ENCODE peak calls at places on chromosomes 13 and 19, in nine cellular contexts. F is thoracic aorta, W is stomach, A is heart right ventricle, S is aorta, V is heart left ventricle, E is endodermal cell, K is dorsolateral prefrontal cortex, M is bronchial epithelial cell. P is an unnamed sample.

GRCh38 chr13:31067416-31068118 is 94.1 kb downstream of the HSPH1 start:
- DNase-seq in F (no peak), W (no peak), A (no peak), S (no peak), V (no peak), E (no peak), K (no peak), M (peak; percentile 93), P (no peak)

GRCh38 chr13:80382576-80382975 is 41.6 kb upstream of the SPRY2 start:
- DNase-seq in F (no peak), W (no peak), A (no peak), S (no peak), V (no peak), E (no peak), K (no peak), M (no peak), P (no peak)

GRCh38 chr13:85653681-85654080 is 145.5 kb downstream of the SLITRK6 start:
- DNase-seq in F (no peak), W (no peak), A (no peak), S (no peak), V (no peak), E (no peak), K (no peak), M (no peak), P (no peak)

GRCh38 chr19:33444238-33444992 is 70.9 kb downstream of the CEBPG start:
- DNase-seq in F (no peak), W (no peak), A (no peak), S (peak; percentile 48), V (no peak), E (no peak), K (peak; percentile 4), M (no peak), P (no peak)

GRCh38 chr19:29680447-29680846 is 15.2 kb downstream of the PLEKHF1 start:
- DNase-seq in F (no peak), W (peak; percentile 62), A (no peak), S (no peak), V (no peak), E (no peak), K (no peak), M (no peak), P (no peak)

GRCh38 chr19:39109641-39110040 is 15.9 kb upstream of the PAK4 start:
- DNase-seq in F (no peak), W (no peak), A (no peak), S (no peak), V (no peak), E (no peak), K (no peak), M (no peak), P (no peak)

GRCh38 chr19:56958428-56958827 is 117.9 kb upstream of the PEG3 start:
- DNase-seq in F (no peak), W (no peak), A (no peak), S (no peak), V (no peak), E (no peak), K (no peak), M (no peak), P (no peak)

GRCh38 chr13:30841161-30841560 is 64.9 kb upstream of the MEDAG start:
- DNase-seq in F (no peak), W (no peak), A (no peak), S (no peak), V (no peak), E (no peak), K (no peak), M (no peak), P (no peak)

DNA sequence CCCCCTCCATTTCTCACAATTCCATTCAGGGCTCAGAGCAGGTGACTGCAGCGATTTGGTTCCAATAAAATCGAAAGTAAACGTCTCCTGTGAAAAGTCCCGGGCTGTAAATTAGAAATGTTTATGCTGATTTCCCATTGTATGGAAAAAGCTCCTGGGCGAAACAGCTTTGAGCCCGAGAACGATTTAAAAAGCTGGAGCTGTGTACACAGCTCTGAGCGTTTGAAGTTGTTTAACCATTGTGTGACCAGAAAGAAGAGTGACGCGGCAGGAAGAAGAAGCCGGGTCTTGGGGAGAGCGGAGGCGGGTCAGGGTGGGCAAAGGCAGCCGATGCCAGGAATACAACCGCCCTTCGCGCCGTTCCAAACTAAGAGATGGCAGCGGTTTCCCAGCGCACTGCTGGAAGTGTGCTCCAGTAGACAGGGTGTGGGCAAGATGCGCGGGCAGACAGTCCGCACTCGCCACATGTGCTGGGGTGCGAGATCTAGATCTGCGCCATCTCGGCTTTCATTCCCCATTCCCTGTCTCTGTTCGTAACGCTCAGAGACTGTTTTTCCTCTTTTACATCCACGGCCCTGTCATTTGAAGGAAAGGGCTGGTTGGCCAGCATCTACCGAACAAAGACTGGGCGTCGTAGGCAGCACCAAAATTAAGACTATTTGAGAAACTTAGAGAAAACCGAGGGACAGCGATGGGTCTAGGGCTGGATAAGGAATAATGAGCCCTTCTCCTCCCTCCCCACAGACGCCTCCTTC is 960 bp upstream of the GSX1 start:
- DNase-seq in F (no peak), W (no peak), A (no peak), S (no peak), V (no peak), E (no peak), K (no peak), M (no peak), P (no peak)
- H3K27me3 ChIP-seq in F (peaks cover 18% of the 10 kb centered on the region), W (peaks cover 97% of the 10 kb centered on the region), A (peaks cover 98% of the 10 kb centered on the region), S (no peaks in the 10 kb centered on the region), V (peaks cover 77% of the 10 kb centered on the region), E (peaks cover 100% of the 10 kb centered on the region), K (peaks cover 79% of the 10 kb centered on the region), M (peaks cover 63% of the 10 kb centered on the region), P (peaks cover 23% of the 10 kb centered on the region)

DNA sequence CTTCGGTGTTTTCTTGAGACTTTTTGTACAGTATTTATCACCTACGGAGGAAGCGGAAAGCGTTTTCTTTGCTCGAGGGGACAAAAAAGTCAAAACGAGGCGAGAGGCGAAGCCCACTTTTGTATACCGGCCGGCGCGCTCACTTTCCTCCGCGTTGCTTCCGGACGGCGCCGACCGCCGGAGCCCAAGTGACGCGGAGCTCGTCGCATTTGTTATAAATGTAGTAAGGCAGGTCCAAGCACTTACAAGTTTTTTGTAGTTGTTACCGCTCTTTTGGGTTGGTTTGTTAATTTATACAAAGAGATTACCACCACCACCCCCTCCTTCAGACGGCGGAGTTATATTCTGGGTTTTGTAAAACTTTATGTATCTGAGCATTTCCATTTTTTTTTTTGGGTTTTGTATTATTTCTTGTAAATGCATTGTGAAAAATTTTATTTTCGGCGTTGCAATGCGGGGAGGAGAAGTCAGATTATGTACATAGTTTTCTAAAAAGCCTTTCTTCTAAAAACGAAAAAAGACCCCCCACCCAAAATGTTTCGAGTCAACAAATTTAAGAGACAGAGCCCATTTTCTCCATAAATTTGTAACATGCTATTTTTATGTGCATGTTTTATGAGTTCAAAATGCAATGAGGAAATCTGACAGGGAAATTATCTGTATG is 2.2 kb downstream of the SOX1 start:
- DNase-seq in F (no peak), W (no peak), A (no peak), S (no peak), V (no peak), E (no peak), K (no peak), M (no peak), P (no peak)
- H3K27me3 ChIP-seq in F (peaks cover 8% of the 10 kb centered on the region), W (peaks cover 99% of the 10 kb centered on the region), A (peaks cover 89% of the 10 kb centered on the region), S (peaks cover 2% of the 10 kb centered on the region), V (peaks cover 85% of the 10 kb centered on the region), E (peaks cover 93% of the 10 kb centered on the region), K (peaks cover 83% of the 10 kb centered on the region), M (peaks cover 32% of the 10 kb centered on the region), P (no peaks in the 10 kb centered on the region)

GRCh38 chr19:596263-596655 is 6.6 kb downstream of the HCN2 start:
- DNase-seq in F (no peak), W (no peak), A (no peak), S (no peak), V (no peak), E (no peak), K (no peak), M (no peak), P (no peak)

GRCh38 chr19:593505-593904 is 3.8 kb downstream of the HCN2 start:
- DNase-seq in F (no peak), W (no peak), A (no peak), S (no peak), V (no peak), E (no peak), K (no peak), M (no peak), P (no peak)

GRCh38 chr19:595326-596262 is 5.9 kb downstream of the HCN2 start:
- DNase-seq in F (no peak), W (no peak), A (no peak), S (no peak), V (no peak), E (no peak), K (no peak), M (no peak), P (no peak)

GRCh38 chr19:593055-593454 is 3.4 kb downstream of the HCN2 start:
- DNase-seq in F (no peak), W (no peak), A (no peak), S (no peak), V (no peak), E (no peak), K (no peak), M (no peak), P (no peak)

GRCh38 chr19:594265-594870 is 4.7 kb downstream of the HCN2 start:
- DNase-seq in F (no peak), W (no peak), A (no peak), S (no peak), V (no peak), E (no peak), K (no peak), M (no peak), P (no peak)
- H3K27me3 ChIP-seq in F (peaks cover 15% of the 10 kb centered on the region), W (peaks cover 74% of the 10 kb centered on the region), A (peaks cover 37% of the 10 kb centered on the region), S (no peaks in the 10 kb centered on the region), V (peaks cover 11% of the 10 kb centered on the region), E (peaks cover 45% of the 10 kb centered on the region), K (no peaks in the 10 kb centered on the region), M (peaks cover 2% of the 10 kb centered on the region), P (peaks cover 12% of the 10 kb centered on the region)

GRCh38 chr13:28494537-28494860 is 429 bp downstream of the FLT1 start:
- DNase-seq in F (no peak), W (no peak), A (no peak), S (no peak), V (peak; percentile 37), E (no peak), K (no peak), M (no peak), P (no peak)

GRCh38 chr13:28494861-28495585 is at the start of gene FLT1:
- DNase-seq in F (no peak), W (peak; percentile 27), A (peak; percentile 88), S (peak; percentile 83), V (peak; percentile 85), E (peak; percentile 92), K (no peak), M (no peak), P (peak; percentile 13)

GRCh38 chr13:28489975-28490550 is 4.9 kb downstream of the FLT1 start:
- DNase-seq in F (no peak), W (no peak), A (no peak), S (no peak), V (peak; percentile 34), E (no peak), K (no peak), M (no peak), P (no peak)

GRCh38 chr13:28493740-28494536 is 990 bp downstream of the FLT1 start:
- DNase-seq in F (no peak), W (no peak), A (peak; percentile 12), S (peak; percentile 76), V (no peak), E (peak; percentile 76), K (no peak), M (no peak), P (no peak)

DNA sequence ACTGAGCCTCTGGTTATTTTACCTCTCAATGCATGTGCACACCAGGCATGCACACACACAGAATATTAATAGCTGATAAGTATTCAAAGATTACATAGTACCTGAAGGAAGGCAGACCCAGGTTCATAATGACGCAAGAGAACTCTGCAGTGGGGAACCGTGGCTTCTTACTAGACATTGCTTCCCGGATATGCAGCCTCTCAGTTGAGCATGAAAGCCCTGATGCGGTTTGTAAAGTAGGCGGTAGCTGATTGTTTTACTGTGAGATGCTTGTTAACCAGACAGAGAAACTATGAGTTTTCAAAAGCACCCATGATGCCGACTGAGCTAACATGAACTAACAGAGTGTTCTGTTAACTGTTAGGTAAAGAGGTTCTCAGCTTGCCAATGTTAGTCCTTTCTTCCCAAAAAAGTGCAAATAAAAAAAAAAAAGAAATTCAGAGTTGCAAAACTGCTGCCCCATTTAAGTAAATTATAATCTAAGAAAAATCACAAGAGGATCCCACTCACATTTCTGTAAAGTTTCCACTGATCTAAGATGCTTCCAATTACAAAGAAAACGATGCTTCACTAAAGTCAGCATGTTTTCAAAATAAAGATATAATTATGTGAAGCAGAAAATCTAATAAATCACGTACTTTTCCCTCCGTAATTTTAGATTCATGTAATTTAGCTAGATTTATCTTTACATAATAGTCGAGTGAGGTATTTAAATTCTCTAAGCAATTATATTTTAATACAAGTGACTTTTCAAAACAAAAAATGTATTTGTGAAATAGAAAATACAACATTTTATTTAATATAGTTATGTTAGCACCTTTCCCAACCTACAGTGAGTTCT is 2.2 kb downstream of the FLT1 start:
- DNase-seq in F (no peak), W (no peak), A (no peak), S (no peak), V (no peak), E (no peak), K (no peak), M (no peak), P (no peak)
- H3K27me3 ChIP-seq in F (peaks cover 13% of the 10 kb centered on the region), W (peaks cover 99% of the 10 kb centered on the region), A (peaks cover 61% of the 10 kb centered on the region), S (no peaks in the 10 kb centered on the region), V (peaks cover 9% of the 10 kb centered on the region), E (peaks cover 68% of the 10 kb centered on the region), K (peaks cover 78% of the 10 kb centered on the region), M (peaks cover 39% of the 10 kb centered on the region), P (peaks cover 33% of the 10 kb centered on the region)